ENCODE peak calls at places on chromosomes 11 and 22, in six cellular contexts. G is osteoblast, B is HCT116, T is MM.1S, C is fibroblast of lung, X is IMR-90. H is an unnamed sample. For H3K9me3, the result is how much of the 10 kb centered on the place peaks cover.

GRCh38 chr11:72624496-72625201 is 49.6 kb downstream of the PDE2A start:
- DNase-seq in G (no peak), B (no peak), T (no peak), C (no peak), X (no peak), H (no peak)

GRCh38 chr11:116454020-116454645 is 318.7 kb downstream of the BUD13 start:
- DNase-seq in G (no peak), B (no peak), T (peak), C (peak), X (peak), H (peak)

GRCh38 chr11:59754494-59754858 is 700 bp upstream of the STX3 start:
- DNase-seq in G (no peak), B (no peak), T (peak), C (no peak), X (peak), H (peak)

GRCh38 chr11:94553938-94554337 is 10.2 kb downstream of the FUT4 start:
- DNase-seq in G (no peak), B (no peak), T (no peak), C (peak), X (peak), H (no peak)

GRCh38 chr11:6152126-6152525 is 18.0 kb downstream of the OR52B2 start:
- DNase-seq in G (no peak), B (no peak), T (no peak), C (no peak), X (no peak), H (no peak)

GRCh38 chr22:46090051-46090591 is 60.2 kb upstream of the PPARA start:
- DNase-seq in G (no peak), B (no peak), T (no peak), C (no peak), X (no peak), H (no peak)

GRCh38 chr11:61125310-61125684 is 23.0 kb downstream of the CD5 start:
- DNase-seq in G (no peak), B (no peak), T (no peak), C (no peak), X (no peak), H (no peak)

GRCh38 chr11:97537407-97538150 is 1147.8 kb downstream of the JRKL start:
- DNase-seq in G (peak), B (no peak), T (no peak), C (no peak), X (no peak), H (no peak)

GRCh38 chr11:72899238-72899637 is 85.0 kb downstream of the ATG16L2 start:
- DNase-seq in G (no peak), B (no peak), T (no peak), C (no peak), X (peak), H (no peak)

GRCh38 chr11:394034-394857 is at the start of gene PKP3:
- DNase-seq in G (peak), B (peak), T (no peak), C (peak), X (peak), H (no peak)

GRCh38 chr11:85628771-85629341 is 463 bp downstream of the TMEM126B start:
- DNase-seq in G (no peak), B (no peak), T (no peak), C (no peak), X (peak), H (no peak)

DNA sequence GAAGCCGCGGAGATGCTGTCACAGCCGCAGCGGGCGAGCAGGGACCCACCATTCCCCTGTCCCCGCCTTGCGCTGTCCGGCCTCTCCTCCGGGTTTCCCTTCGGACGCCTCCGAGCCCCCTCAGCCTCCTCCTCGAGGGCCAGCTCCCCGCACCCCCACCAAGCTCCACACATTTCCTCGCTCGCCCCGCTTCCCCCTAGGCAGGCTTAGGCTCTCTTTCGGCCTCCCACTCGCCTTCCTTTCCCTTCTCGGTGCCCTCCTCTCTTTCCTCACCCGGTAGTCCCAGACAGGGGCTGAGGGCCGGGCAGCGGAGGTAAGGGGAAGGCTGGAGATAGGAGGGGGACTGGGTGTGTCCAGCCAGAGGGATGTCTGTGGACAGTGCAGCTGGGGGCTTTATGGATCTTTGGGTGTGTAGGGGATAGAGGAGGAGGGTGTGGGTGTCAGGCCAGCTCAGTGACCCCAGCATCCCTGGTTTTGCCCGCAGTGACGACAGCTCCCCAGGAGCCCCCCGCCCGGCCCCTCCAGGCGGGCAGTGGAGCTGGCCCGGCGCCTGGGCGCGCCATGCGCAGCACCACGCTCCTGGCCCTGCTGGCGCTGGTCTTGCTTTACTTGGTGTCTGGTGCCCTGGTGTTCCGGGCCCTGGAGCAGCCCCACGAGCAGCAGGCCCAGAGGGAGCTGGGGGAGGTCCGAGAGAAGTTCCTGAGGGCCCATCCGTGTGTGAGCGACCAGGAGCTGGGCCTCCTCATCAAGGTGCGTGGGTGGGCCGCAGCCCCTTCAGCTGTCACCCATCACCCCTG is 1.6 kb downstream of the KCNK4 start:
- DNase-seq in G (peak), B (no peak), T (peak), C (no peak), X (no peak), H (no peak)
- H3K4me2 ChIP-seq in G (no peak), B (no peak), T (peak), C (peak), X (peak), H (no peak)

GRCh38 chr11:127649071-127649470 is 648.5 kb upstream of the KIRREL3 start:
- DNase-seq in G (no peak), B (no peak), T (no peak), C (no peak), X (no peak), H (no peak)
- H3K9me3 ChIP-seq in G (under half), B (under half), T (under half), C (under half), X (under half), H (under half)

DNA sequence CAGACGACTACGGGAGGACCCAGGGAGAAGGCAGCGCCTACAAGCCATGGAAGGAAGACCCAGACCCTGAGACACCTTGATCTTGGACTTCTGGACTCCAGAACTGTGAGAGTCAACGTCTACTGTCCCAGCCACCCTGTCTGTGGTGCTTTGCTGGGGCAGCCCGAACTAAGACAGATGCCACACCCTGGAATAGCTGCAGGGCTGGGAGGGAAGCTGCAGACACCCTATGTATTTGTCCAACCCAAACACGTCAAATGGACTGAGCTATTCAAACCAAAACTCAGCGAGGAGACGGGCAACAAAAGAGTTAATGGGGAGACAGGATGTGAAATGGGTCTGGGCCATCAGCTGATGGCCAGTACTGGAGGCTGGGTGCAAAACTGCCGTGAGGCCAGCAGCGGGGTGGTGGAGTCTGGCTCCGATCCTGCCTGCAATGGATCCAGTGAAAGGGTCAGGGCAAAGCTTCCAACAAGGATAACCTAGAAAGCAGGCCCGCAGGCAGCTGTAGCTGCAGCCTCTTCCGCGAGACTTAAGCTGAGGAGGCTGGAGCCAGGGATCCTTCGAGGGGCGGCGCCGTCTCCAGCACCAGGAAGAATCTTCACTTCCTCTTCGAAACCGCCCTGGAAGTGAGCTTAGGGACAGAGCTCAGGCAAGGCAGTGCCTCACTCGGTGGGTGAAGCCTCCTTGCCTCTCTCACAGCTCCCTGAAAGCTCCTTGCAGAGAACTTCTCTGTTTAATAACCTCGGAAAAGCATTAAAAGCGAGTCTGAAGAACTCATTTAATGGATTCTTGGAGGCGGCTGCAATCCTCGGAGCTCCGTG is 169.6 kb downstream of the CTTN start:
- DNase-seq in G (peak), B (no peak), T (no peak), C (peak), X (peak), H (no peak)
- H3K4me2 ChIP-seq in G (peak), B (peak), T (no peak), C (peak), X (peak), H (no peak)

GRCh38 chr11:31809543-31809856 is 1.6 kb downstream of the PAX6 start:
- DNase-seq in G (peak), B (no peak), T (no peak), C (no peak), X (no peak), H (no peak)
- H3K9me3 ChIP-seq in G (under half), B (under half), T (under half), C (under half), X (under half), H (under half)

DNA sequence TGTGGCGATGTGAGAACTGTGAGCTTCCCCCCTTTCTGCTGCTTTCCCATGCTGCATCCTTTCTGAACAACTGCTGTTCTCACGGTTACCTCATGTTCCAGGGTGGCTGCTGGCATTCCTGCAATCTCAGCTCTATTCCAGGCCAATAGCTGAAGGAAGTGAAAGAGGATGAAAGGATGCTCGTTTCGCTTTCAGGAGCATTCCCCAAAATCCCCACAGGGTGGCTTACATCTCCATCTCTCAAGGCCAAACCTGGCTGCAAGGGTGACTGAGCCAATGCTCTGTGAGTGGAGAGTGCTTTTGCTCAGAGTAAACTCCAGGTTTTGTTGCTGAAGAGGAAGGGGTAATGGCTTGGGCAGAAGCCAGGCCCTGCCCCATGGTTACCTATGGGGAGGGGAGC is 848.2 kb downstream of the BRD1 start:
- DNase-seq in G (no peak), B (peak), T (no peak), C (no peak), X (no peak), H (no peak)
- H3K4me2 ChIP-seq in G (no peak), B (no peak), T (no peak), C (no peak), X (no peak), H (no peak)

DNA sequence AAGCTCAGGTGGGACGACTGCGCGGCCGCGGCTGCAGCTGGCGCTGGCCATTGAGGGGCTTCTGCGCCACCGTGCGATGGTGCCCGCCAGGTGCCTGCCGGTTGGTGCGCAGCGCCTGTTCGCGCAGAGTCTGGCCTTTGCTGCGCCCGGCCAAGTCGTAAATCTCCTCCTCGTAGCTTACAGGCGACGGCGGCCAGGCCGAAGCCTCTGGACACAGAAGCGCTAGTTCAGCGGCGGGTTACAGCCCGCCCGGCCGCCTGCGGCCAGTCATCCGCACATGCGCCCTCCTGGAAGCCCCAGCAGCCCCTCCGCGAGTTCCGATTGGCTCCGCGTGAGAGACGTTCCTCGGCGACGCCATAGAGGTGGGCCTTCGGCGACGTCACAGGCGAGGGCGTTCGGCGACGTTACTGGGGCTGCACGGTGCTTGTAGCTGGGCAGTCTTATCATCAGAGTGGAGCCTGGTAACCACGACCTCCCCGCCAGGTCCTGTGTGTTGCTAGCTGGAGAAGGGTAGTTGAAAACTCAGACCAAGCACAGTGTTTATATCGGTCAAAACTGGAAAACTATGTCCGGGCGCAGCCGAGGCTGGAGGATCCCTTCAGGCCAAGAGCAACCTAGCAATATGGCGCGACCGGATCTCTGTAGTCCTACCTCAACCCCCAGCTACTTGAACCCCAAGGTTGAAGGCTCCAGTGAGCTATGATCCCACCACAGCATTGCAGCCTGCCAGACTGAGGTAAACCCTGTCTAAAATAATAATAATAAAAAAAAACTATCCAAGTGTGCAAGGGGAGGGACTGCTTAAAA is 265.7 kb downstream of the OR4C45 start:
- DNase-seq in G (no peak), B (no peak), T (no peak), C (no peak), X (no peak), H (no peak)
- H3K9me3 ChIP-seq in G (under half), B (under half), T (under half), C (under half), X (under half), H (under half)

DNA sequence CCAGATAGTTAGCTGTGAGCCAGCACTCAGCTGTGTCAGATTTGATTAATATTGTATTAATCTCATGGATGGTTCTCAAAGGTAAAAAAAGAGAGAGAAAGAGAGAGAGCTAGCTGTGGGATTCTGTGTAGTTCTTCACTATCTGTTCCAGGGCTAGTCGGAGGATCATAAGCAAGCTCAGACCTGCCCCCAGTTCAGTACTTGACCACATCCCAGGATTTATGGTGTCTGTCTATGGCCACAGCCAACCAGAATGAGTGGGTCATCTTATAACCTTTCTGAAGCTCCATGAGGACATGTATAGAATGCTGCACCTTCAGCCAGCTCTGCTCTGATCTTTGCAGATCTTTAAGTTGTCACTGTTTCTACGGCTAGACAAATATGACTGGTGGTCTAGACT is 13.4 kb upstream of the B3GNT6 start:
- DNase-seq in G (no peak), B (peak), T (no peak), C (no peak), X (no peak), H (no peak)
- H3K4me2 ChIP-seq in G (no peak), B (peak), T (no peak), C (no peak), X (no peak), H (no peak)